ENCODE peak calls at places on chromosomes 7 and 10, in nine cellular contexts. G is GOT3; U is GDM1; D is RWPE1; W is NCI-H1694 treated with DMSO at 0.1 percent for 48 hours; C is hippocampal formation; H is stimulated activated CD4-positive, alpha-beta T cell treated with anti-CD3 and anti-CD28 coated beads, Interleukin-15, amount 100 ng/mL, for 24 hours; N is amniotic epithelial cell; T is lower lobe of right lung. P is an unnamed sample.

GRCh38 chr7:28629216-28629848 is 217.0 kb downstream of the CREB5 start:
- DNase-seq in H (no peak), U (no peak), D (no peak), T (no peak), G (no peak), W (no peak), C (no peak), N (peak), P (no peak)

GRCh38 chr10:104445359-104445758 is 91.7 kb downstream of the CFAP58 start:
- DNase-seq in W (no peak), N (peak), T (no peak), U (no peak), G (no peak), H (no peak), D (peak), C (no peak), P (no peak)

GRCh38 chr7:50838675-50839377 is 56.1 kb upstream of the GRB10 start:
- DNase-seq in C (no peak), G (peak), H (no peak), N (no peak), T (no peak), U (no peak), D (peak), W (no peak), P (no peak)

GRCh38 chr10:44984671-44985101 is 6.1 kb upstream of the DEPP1 start:
- DNase-seq in U (no peak), H (no peak), D (no peak), N (no peak), T (no peak), G (no peak), C (no peak), W (no peak), P (no peak)

GRCh38 chr10:70122742-70123141 is 9.9 kb downstream of the AIFM2 start:
- DNase-seq in N (peak), C (no peak), G (no peak), U (no peak), W (no peak), D (no peak), H (no peak), T (no peak), P (no peak)

GRCh38 chr7:2540641-2541051 is 14.7 kb downstream of the BRAT1 start:
- DNase-seq in G (no peak), W (no peak), U (no peak), D (no peak), T (peak), N (no peak), C (no peak), H (no peak), P (no peak)

GRCh38 chr10:132862485-132863420 is 76.8 kb upstream of the NKX6-2 start:
- DNase-seq in H (no peak), N (no peak), T (peak), W (no peak), G (no peak), C (no peak), D (no peak), U (peak), P (no peak)

GRCh38 chr7:124784879-124785818 is 19.6 kb upstream of the GPR37 start:
- DNase-seq in N (peak), G (no peak), C (peak), D (peak), T (no peak), U (peak), W (peak), H (peak), P (peak)

GRCh38 chr10:88793747-88794299 is 8.7 kb upstream of the LIPM start:
- DNase-seq in D (peak), W (no peak), T (no peak), N (peak), G (no peak), U (no peak), H (no peak), C (no peak), P (no peak)

GRCh38 chr7:5755704-5756131 is 25.7 kb downstream of the RNF216 start:
- DNase-seq in D (no peak), C (no peak), H (no peak), N (peak), T (no peak), G (no peak), W (peak), U (no peak), P (peak)

GRCh38 chr10:42962120-42962901 is 114.6 kb upstream of the RET start:
- DNase-seq in C (no peak), D (no peak), H (no peak), U (no peak), N (no peak), G (no peak), W (no peak), T (peak), P (no peak)

GRCh38 chr7:100670074-100670473 is 3.5 kb upstream of the GNB2 start:
- DNase-seq in T (no peak), D (no peak), W (no peak), G (no peak), U (no peak), N (no peak), H (no peak), C (no peak), P (no peak)

GRCh38 chr7:15685358-15686181 is 913 bp downstream of the MEOX2 start:
- DNase-seq in T (peak), U (no peak), W (no peak), H (peak), D (no peak), G (no peak), N (peak), C (no peak), P (peak)

GRCh38 chr7:12328888-12329770 is 74.5 kb downstream of the VWDE start:
- DNase-seq in G (no peak), H (no peak), D (no peak), C (no peak), U (no peak), N (no peak), T (no peak), W (no peak), P (no peak)

GRCh38 chr7:24135003-24135817 is 148.8 kb upstream of the NPY start:
- DNase-seq in C (no peak), W (no peak), D (no peak), N (no peak), H (no peak), U (no peak), T (no peak), G (no peak), P (no peak)

GRCh38 chr10:14366760-14367159 is 36.0 kb upstream of the FRMD4A start:
- DNase-seq in H (no peak), G (no peak), T (no peak), N (no peak), D (no peak), U (no peak), W (no peak), C (no peak), P (no peak)

GRCh38 chr7:54189330-54189729 is 352.8 kb upstream of the VSTM2A start:
- DNase-seq in T (no peak), N (no peak), C (no peak), G (no peak), D (no peak), W (no peak), H (no peak), U (no peak), P (no peak)

GRCh38 chr10:115710136-115710535 is 562.9 kb downstream of the GFRA1 start:
- DNase-seq in U (no peak), H (no peak), N (no peak), C (no peak), T (no peak), D (no peak), W (no peak), G (no peak), P (no peak)

GRCh38 chr7:159197066-159197975 is 52.7 kb upstream of the VIPR2 start:
- DNase-seq in H (peak), T (no peak), U (peak), G (no peak), W (no peak), C (no peak), N (no peak), D (peak), P (no peak)

GRCh38 chr10:99234067-99234738 is 1.4 kb downstream of the HPSE2 start:
- DNase-seq in N (peak), G (no peak), U (peak), T (peak), W (no peak), H (peak), D (peak), C (no peak), P (no peak)

GRCh38 chr7:30659312-30659711 is 22.9 kb downstream of the CRHR2 start:
- DNase-seq in W (peak), D (no peak), G (no peak), U (no peak), C (no peak), T (no peak), H (no peak), N (peak), P (peak)

GRCh38 chr10:73433538-73433867 is at the start of gene MSS51:
- DNase-seq in C (no peak), T (no peak), D (no peak), G (no peak), U (no peak), H (no peak), W (no peak), N (no peak), P (no peak)

GRCh38 chr10:7082967-7083366 is 327.9 kb downstream of the SFMBT2 start:
- DNase-seq in T (no peak), H (no peak), D (no peak), G (no peak), U (no peak), W (no peak), C (no peak), N (no peak), P (no peak)

GRCh38 chr10:114577133-114577532 is 80.9 kb downstream of the ABLIM1 start:
- DNase-seq in U (no peak), H (no peak), G (no peak), C (no peak), N (peak), D (peak), T (no peak), W (no peak), P (no peak)

GRCh38 chr7:43647314-43647691 is 64.4 kb downstream of the STK17A start:
- DNase-seq in N (peak), W (no peak), D (no peak), G (no peak), C (no peak), U (no peak), H (no peak), T (no peak), P (no peak)

GRCh38 chr7:127377425-127377824 is 15.1 kb downstream of the ZNF800 start:
- DNase-seq in C (no peak), G (no peak), W (no peak), N (no peak), T (no peak), D (no peak), U (no peak), H (no peak), P (no peak)

GRCh38 chr7:92880212-92881090 is 44.1 kb upstream of the CDK6 start:
- DNase-seq in C (peak), D (no peak), N (peak), T (no peak), U (peak), H (no peak), G (no peak), W (no peak), P (no peak)

GRCh38 chr7:157461805-157462771 is 125.3 kb downstream of the DNAJB6 start:
- DNase-seq in U (no peak), T (no peak), D (no peak), G (no peak), C (no peak), W (no peak), H (no peak), N (no peak), P (no peak)

GRCh38 chr7:37927739-37928444 is 7.5 kb downstream of the EPDR1 start:
- DNase-seq in W (no peak), D (no peak), C (no peak), U (no peak), N (no peak), H (no peak), G (no peak), T (no peak), P (no peak)

GRCh38 chr7:133575726-133576125 is 322.8 kb downstream of the EXOC4 start:
- DNase-seq in D (no peak), H (no peak), U (no peak), N (no peak), G (no peak), W (peak), C (no peak), T (no peak), P (peak)

GRCh38 chr10:117165557-117166419 is 27.7 kb upstream of the VAX1 start:
- DNase-seq in D (peak), H (peak), G (no peak), T (peak), W (no peak), N (peak), U (no peak), C (peak), P (no peak)

GRCh38 chr7:27116521-27116946 is 14.0 kb downstream of the HOXA4 start:
- DNase-seq in N (no peak), U (no peak), T (no peak), C (no peak), H (no peak), D (no peak), G (no peak), W (no peak), P (no peak)

GRCh38 chr10:21173964-21174669 is 277.0 kb upstream of the NEBL start:
- DNase-seq in C (peak), D (peak), U (no peak), H (peak), N (no peak), T (peak), W (no peak), G (no peak), P (peak)

GRCh38 chr7:33893377-33893776 is 12.0 kb upstream of the BMPER start:
- DNase-seq in H (no peak), T (no peak), N (no peak), D (no peak), W (no peak), U (no peak), C (no peak), G (no peak), P (no peak)

GRCh38 chr10:61847087-61847486 is 54.4 kb upstream of the ARID5B start:
- DNase-seq in D (no peak), H (no peak), G (no peak), C (no peak), W (no peak), U (no peak), N (no peak), T (no peak), P (no peak)

GRCh38 chr10:125002423-125003145 is 60.7 kb downstream of the ZRANB1 start:
- DNase-seq in T (peak), U (no peak), C (no peak), H (no peak), G (no peak), N (no peak), W (no peak), D (no peak), P (no peak)

GRCh38 chr10:19412531-19412930 is 363.9 kb downstream of the MALRD1 start:
- DNase-seq in U (peak), T (no peak), G (no peak), W (no peak), H (no peak), C (no peak), N (peak), D (no peak), P (no peak)

P was measured in NCI-H2171.